ENCODE peak calls at places on chromosomes 12 and 14, in four cellular contexts. E, F, R and Y are unnamed samples.

GRCh38 chr12:33771889-33772288 is 250.4 kb upstream of the ALG10 start:
- DNase-seq in E (no peak), F (no peak), R (no peak), Y (no peak)

GRCh38 chr12:24600996-24601395 is 347.9 kb downstream of the BCAT1 start:
- DNase-seq in E (no peak), F (no peak), R (no peak), Y (no peak)

GRCh38 chr14:68757618-68758081 is 35.2 kb downstream of the ZFP36L1 start:
- DNase-seq in E (peak; percentile 39), F (peak; percentile 34), R (no peak), Y (no peak)

GRCh38 chr12:120367252-120367923 is 1.6 kb downstream of the MSI1 start:
- DNase-seq in E (no peak), F (peak; percentile 37), R (peak; percentile 79), Y (no peak)

GRCh38 chr14:32047791-32048190 is 29.3 kb upstream of the ARHGAP5 start:
- DNase-seq in E (no peak), F (no peak), R (no peak), Y (no peak)

GRCh38 chr14:80291099-80291498 is 79.8 kb upstream of the DIO2 start:
- DNase-seq in E (no peak), F (no peak), R (no peak), Y (no peak)

GRCh38 chr12:109711596-109712461 is 1.8 kb upstream of the FAM222A start:
- DNase-seq in E (peak; percentile 67), F (peak; percentile 33), R (no peak), Y (no peak)

GRCh38 chr12:124687695-124688301 is 120.4 kb upstream of the NCOR2 start:
- DNase-seq in E (no peak), F (no peak), R (no peak), Y (no peak)

GRCh38 chr14:68020999-68021663 is 201.6 kb downstream of the RAD51B start:
- DNase-seq in E (no peak), F (no peak), R (no peak), Y (no peak)

GRCh38 chr14:33134975-33135374 is 196.3 kb downstream of the NPAS3 start:
- DNase-seq in E (no peak), F (no peak), R (no peak), Y (no peak)

GRCh38 chr12:131928765-131929529 is at the start of gene PUS1:
- DNase-seq in E (peak; percentile 88), F (peak; percentile 99), R (peak; percentile 93), Y (peak; percentile 95)

GRCh38 chr12:65822732-65823480 is 1.4 kb upstream of the HMGA2 start:
- DNase-seq in E (peak; percentile 91), F (no peak), R (peak; percentile 74), Y (peak; percentile 90)

GRCh38 chr12:6975297-6976032 is 4.8 kb downstream of the EMG1 start:
- DNase-seq in E (no peak), F (no peak), R (no peak), Y (no peak)
- TF ChIP-seq POLR2A in E (no peak), F (peak; percentile 25), R (no peak), Y (no peak)

GRCh38 chr12:78192979-78193378 is 362.3 kb downstream of the NAV3 start:
- DNase-seq in E (no peak), F (no peak), R (no peak), Y (no peak)
- TF ChIP-seq RNF2 in E (no peak), F (no peak), R (no peak), Y (no peak)

GRCh38 chr12:49129332-49130150 is 1.7 kb downstream of the TUBA1B start:
- DNase-seq in E (no peak), F (no peak), R (no peak), Y (no peak)
- TF ChIP-seq POLR2A in E (no peak), F (peak; percentile 14), R (no peak), Y (no peak)

GRCh38 chr12:88235183-88235833 is 93.2 kb downstream of the TMTC3 start:
- DNase-seq in E (no peak), F (no peak), R (no peak), Y (no peak)
- TF ChIP-seq RNF2 in E (no peak), F (no peak), R (no peak), Y (no peak)

GRCh38 chr14:65100905-65101541 is 1.3 kb downstream of the MAX start:
- DNase-seq in E (no peak), F (no peak), R (no peak), Y (no peak)

GRCh38 chr14:65103150-65103760 is 938 bp upstream of the MAX start:
- DNase-seq in E (peak; percentile 24), F (no peak), R (no peak), Y (peak; percentile 32)

GRCh38 chr14:65104791-65105190 is 2.5 kb upstream of the MAX start:
- DNase-seq in E (no peak), F (no peak), R (no peak), Y (no peak)

GRCh38 chr14:65101631-65102440 is 481 bp downstream of the MAX start:
- DNase-seq in E (no peak), F (no peak), R (peak; percentile 62), Y (no peak)

DNA sequence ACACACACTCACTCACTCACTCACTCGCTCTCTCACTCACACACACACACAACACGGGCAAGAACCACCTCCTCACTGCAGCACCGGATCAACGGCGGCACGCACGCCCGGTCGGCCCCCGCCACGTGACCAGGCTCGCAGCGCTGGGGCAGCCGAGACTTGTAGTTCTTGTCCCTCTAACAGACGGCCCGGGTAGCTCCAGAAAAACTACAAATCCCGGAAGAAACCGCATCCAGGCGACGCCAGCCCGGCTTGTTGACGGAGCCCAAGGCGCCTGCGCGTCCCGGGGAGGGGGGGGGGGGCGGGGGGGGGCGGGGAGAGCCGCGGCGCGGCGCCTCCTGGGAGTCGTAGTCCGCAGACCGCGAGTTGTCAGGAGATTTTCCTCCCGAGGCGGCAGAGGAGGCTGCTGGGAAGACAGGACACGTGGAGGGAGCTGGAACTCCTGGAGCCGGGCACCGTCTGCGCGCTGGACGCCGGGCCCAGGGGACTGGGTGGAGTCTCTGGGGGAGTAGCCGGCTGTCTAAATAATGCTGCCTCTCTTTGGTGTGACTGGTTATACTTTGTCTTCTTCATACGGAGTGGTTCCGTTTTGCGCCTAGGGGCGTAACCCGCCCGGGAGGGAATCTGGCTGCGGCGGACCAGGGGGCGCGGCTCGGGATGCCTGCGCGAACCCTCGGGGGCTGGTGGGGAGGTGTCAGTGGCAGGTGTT is at the start of gene MAX:
- DNase-seq in E (peak; percentile 97), F (peak; percentile 93), R (peak; percentile 94), Y (peak; percentile 98)
- TF ChIP-seq POLR2A in E (peak; percentile 81), F (peak; percentile 63), R (no peak), Y (peak; percentile 65)

GRCh38 chr12:126588586-126589249 is 1523.5 kb downstream of the AACS start:
- DNase-seq in E (no peak), F (no peak), R (no peak), Y (no peak)
- TF ChIP-seq RNF2 in E (no peak), F (no peak), R (no peak), Y (no peak)

DNA sequence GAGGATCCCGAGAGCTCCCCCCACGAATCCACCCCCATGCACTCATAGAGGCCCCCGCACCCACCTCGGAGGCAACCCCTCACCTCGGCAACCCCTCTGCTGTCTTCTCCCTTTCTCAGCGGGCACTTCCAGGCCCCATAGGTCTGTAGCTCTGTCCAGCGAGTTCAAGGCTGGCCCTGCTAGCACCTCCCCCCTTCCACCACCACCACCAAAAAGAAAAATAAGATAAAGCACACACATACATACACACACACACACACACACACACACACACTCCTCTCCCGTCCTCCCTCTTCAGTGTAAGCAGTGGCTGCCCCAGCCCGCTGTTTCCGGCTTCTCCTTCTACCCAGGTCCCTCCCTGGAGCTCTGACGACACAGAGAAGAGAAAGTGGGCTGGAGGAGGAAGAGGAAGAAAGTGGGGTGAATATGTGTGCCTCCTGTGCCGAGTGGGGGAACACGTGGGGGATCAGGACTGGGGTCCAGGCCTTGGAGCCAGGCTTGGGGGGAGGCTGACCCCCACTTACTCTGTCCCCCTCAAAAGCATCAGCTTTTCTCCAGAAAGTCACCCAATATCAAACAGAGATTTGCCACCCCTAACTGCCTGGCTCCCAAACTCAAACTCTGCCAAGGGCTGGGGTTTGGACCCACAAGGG is at the start of gene STAT6:
- DNase-seq in E (peak; percentile 71), F (peak; percentile 73), R (no peak), Y (peak; percentile 87)
- TF ChIP-seq POLR2A in E (no peak), F (peak; percentile 85), R (no peak), Y (peak; percentile 37)

DNA sequence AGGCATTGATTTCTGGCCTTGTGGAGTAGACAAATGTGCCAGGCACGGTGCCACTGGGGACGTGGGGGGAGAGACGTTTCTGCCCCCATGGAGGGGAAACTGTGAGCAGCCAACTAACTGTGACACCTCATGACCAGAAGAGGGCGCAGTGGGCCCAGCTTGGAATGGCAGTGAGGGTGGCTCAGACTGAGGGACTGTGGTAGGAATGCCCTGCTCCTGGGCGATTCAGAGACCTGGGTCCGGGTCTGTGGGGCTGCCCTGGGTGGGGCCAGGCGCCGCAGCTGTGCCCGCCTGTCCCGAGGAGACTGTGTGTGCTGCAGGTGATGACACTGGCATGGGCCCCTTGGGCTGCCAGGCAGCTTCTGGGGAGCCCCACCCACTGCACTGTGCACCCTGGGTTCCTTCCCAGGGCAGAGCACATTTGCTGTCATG is 60.6 kb downstream of the SLC25A47 start:
- DNase-seq in E (peak; percentile 58), F (peak; percentile 55), R (peak; percentile 87), Y (peak; percentile 64)
- TF ChIP-seq RNF2 in E (no peak), F (no peak), R (no peak), Y (no peak)

GRCh38 chr14:86596024-86596423 is 1066.1 kb downstream of the FLRT2 start:
- DNase-seq in E (no peak), F (no peak), R (no peak), Y (no peak)
- TF ChIP-seq POLR2A in E (no peak), F (no peak), R (no peak), Y (no peak)

DNA sequence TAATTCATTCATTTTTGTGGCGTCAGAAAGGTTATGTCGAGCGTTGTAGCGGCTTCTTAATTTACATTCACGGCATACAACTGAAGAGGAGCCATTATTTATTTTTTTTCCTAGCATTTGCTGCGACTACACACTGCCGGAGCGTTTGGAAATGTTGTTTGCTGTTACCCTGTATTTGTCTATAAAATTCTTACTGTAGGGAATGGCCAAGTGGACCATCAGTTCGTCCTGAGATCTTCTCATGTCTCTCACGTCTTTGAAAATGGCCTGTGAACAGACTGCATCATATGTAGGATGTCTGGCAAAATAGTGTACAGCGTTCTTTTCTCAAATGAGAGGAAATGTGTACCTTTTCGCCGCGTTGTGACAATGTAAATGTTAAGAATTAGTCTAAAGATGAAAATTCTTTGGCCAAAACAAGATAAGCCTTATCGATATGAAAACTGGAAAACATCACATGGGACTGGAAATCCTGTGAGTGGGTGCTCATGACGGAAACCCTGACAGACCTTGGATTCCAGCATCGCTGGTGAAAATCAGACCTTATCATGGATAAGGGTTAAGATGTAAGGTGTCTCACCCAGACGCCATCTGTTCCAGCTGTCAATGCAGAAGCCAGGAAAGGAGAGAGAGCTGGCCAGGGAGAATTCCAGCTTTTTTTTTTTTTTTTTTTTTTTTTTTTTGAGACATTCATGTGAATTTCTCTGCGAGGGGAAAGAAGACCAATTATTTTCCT is 1.5 kb downstream of the TRAF3 start:
- DNase-seq in E (no peak), F (no peak), R (no peak), Y (no peak)
- TF ChIP-seq RNF2 in E (no peak), F (no peak), R (no peak), Y (no peak)